ENCODE peak calls at places on chromosome 9, in six cellular contexts. R is H9, A is IMR-90, P is neuronal stem cell, U is H1, I is mesenchymal stem cell. O is an unnamed sample.

GRCh38 chr9:70133253-70134208 is 89.9 kb downstream of the MAMDC2 start:
- DNase-seq in R (no peak), A (no peak), P (no peak), U (no peak), I (no peak), O (no peak)

GRCh38 chr9:134592018-134592818 is 49.4 kb upstream of the COL5A1 start:
- DNase-seq in R (no peak), A (peak), P (no peak), U (no peak), I (peak), O (no peak)

GRCh38 chr9:105333811-105334210 is 89.4 kb downstream of the SLC44A1 start:
- DNase-seq in R (no peak), A (no peak), P (no peak), U (no peak), I (no peak), O (no peak)

GRCh38 chr9:109182940-109183798 is 16.1 kb upstream of the FRRS1L start:
- DNase-seq in R (peak), A (peak), P (no peak), U (peak), I (peak), O (peak)

GRCh38 chr9:131810351-131811170 is 70.7 kb upstream of the RAPGEF1 start:
- DNase-seq in R (no peak), A (no peak), P (no peak), U (no peak), I (no peak), O (no peak)

GRCh38 chr9:84266087-84266561 is 74.4 kb downstream of the SLC28A3 start:
- DNase-seq in R (peak), A (no peak), P (no peak), U (no peak), I (no peak), O (no peak)

GRCh38 chr9:33161011-33161588 is 6.0 kb downstream of the B4GALT1 start:
- DNase-seq in R (no peak), A (peak), P (peak), U (no peak), I (peak), O (peak)

GRCh38 chr9:134067904-134068741 is at the start of gene BRD3:
- DNase-seq in R (peak), A (peak), P (peak), U (peak), I (peak), O (peak)

GRCh38 chr9:8804618-8805017 is 1005.0 kb upstream of the DMAC1 start:
- DNase-seq in R (no peak), A (no peak), P (no peak), U (no peak), I (no peak), O (no peak)

GRCh38 chr9:8468048-8468600 is 668.5 kb upstream of the DMAC1 start:
- DNase-seq in R (no peak), A (no peak), P (no peak), U (no peak), I (no peak), O (no peak)

GRCh38 chr9:95509851-95510529 is 6.8 kb downstream of the PTCH1 start:
- DNase-seq in R (no peak), A (no peak), P (no peak), U (no peak), I (no peak), O (peak)

GRCh38 chr9:34127035-34127948 is 794 bp upstream of the DCAF12 start:
- DNase-seq in R (no peak), A (no peak), P (no peak), U (no peak), I (no peak), O (peak)

GRCh38 chr9:35116539-35116897 is 856 bp upstream of the ATOSB start:
- DNase-seq in R (no peak), A (no peak), P (peak), U (no peak), I (no peak), O (no peak)

GRCh38 chr9:88477300-88477751 is 57.7 kb upstream of the NXNL2 start:
- DNase-seq in R (no peak), A (peak), P (no peak), U (no peak), I (peak), O (peak)

GRCh38 chr9:8855046-8855445 is 1055.5 kb upstream of the DMAC1 start:
- DNase-seq in R (no peak), A (no peak), P (no peak), U (no peak), I (peak), O (no peak)

GRCh38 chr9:83166369-83166768 is 103.4 kb upstream of the RASEF start:
- DNase-seq in R (no peak), A (no peak), P (no peak), U (no peak), I (no peak), O (no peak)

GRCh38 chr9:96033896-96034295 is 158.4 kb downstream of the ERCC6L2 start:
- DNase-seq in R (no peak), A (no peak), P (no peak), U (no peak), I (no peak), O (no peak)

GRCh38 chr9:22650145-22650544 is 203.5 kb downstream of the DMRTA1 start:
- DNase-seq in R (no peak), A (no peak), P (no peak), U (no peak), I (no peak), O (no peak)

GRCh38 chr9:108057421-108058136 is 568.0 kb upstream of the KLF4 start:
- DNase-seq in R (no peak), A (peak), P (no peak), U (no peak), I (peak), O (peak)

GRCh38 chr9:111961011-111961410 is 64.4 kb downstream of the UGCG start:
- DNase-seq in R (no peak), A (peak), P (no peak), U (no peak), I (no peak), O (no peak)

GRCh38 chr9:108254236-108254635 is 601.5 kb downstream of the ACTL7B start:
- DNase-seq in R (no peak), A (peak), P (no peak), U (no peak), I (no peak), O (no peak)

GRCh38 chr9:98229620-98230019 is 25.8 kb downstream of the TBC1D2 start:
- DNase-seq in R (no peak), A (no peak), P (no peak), U (no peak), I (no peak), O (peak)

GRCh38 chr9:87556039-87556438 is 58.4 kb downstream of the DAPK1 start:
- DNase-seq in R (no peak), A (no peak), P (no peak), U (no peak), I (no peak), O (no peak)

GRCh38 chr9:104850771-104851170 is 77.2 kb downstream of the ABCA1 start:
- DNase-seq in R (no peak), A (peak), P (no peak), U (no peak), I (no peak), O (no peak)

GRCh38 chr9:28342815-28343338 is 769.6 kb upstream of the C9orf72 start:
- DNase-seq in R (no peak), A (no peak), P (no peak), U (no peak), I (no peak), O (peak)

GRCh38 chr9:108665856-108666784 is 189.7 kb downstream of the ACTL7B start:
- DNase-seq in R (no peak), A (peak), P (no peak), U (no peak), I (no peak), O (peak)

GRCh38 chr9:93189369-93190132 is 5.6 kb downstream of the WNK2 start:
- DNase-seq in R (no peak), A (no peak), P (no peak), U (no peak), I (no peak), O (no peak)

GRCh38 chr9:125343518-125344284 is 82.1 kb downstream of the GAPVD1 start:
- DNase-seq in R (peak), A (peak), P (peak), U (no peak), I (peak), O (no peak)

GRCh38 chr9:116152390-116152789 is 1.2 kb upstream of the PAPPA start:
- DNase-seq in R (no peak), A (peak), P (no peak), U (no peak), I (no peak), O (no peak)

GRCh38 chr9:73137286-73137899 is 14.3 kb upstream of the ANXA1 start:
- DNase-seq in R (no peak), A (no peak), P (no peak), U (no peak), I (no peak), O (no peak)

GRCh38 chr9:1647776-1648175 is 367.4 kb upstream of the SMARCA2 start:
- DNase-seq in R (no peak), A (no peak), P (no peak), U (no peak), I (no peak), O (peak)

GRCh38 chr9:27473135-27473534 is 51.0 kb upstream of the IFNK start:
- DNase-seq in R (no peak), A (no peak), P (no peak), U (no peak), I (peak), O (no peak)

GRCh38 chr9:120603010-120603409 is 23.0 kb upstream of the CDK5RAP2 start:
- DNase-seq in R (no peak), A (no peak), P (no peak), U (no peak), I (no peak), O (no peak)
- H4K8ac ChIP-seq in R (no peak), A (no peak), P (no peak), U (no peak), I (no peak), O (no peak)

GRCh38 chr9:110777843-110778215 is 109.2 kb downstream of the MUSK start:
- DNase-seq in R (no peak), A (no peak), P (no peak), U (no peak), I (peak), O (no peak)
- H2AFZ ChIP-seq in R (no peak), A (no peak), P (peak), U (no peak), I (no peak), O (no peak)

DNA sequence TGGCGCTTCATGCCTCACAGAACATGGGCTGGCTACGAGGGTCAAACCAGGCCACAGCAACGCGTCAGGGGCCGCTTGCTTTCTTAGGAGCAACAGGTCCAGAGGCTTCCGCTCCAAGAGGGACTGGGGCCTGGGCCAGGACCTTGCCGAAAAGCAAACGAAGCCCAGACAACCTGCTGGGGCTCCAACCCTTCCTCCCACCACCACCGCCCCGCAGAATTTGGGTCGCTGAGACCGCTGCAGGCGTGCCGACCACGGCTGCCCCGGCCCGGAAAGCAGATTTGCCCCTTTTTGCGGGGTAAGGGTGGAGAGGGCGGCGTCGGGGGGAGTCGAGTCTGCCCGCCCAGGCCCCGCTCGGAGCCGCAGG is 9.9 kb upstream of the GRIN1 start:
- DNase-seq in R (no peak), A (peak), P (no peak), U (no peak), I (peak), O (no peak)
- H4K8ac ChIP-seq in R (no peak), A (peak), P (peak), U (peak), I (peak), O (peak)

DNA sequence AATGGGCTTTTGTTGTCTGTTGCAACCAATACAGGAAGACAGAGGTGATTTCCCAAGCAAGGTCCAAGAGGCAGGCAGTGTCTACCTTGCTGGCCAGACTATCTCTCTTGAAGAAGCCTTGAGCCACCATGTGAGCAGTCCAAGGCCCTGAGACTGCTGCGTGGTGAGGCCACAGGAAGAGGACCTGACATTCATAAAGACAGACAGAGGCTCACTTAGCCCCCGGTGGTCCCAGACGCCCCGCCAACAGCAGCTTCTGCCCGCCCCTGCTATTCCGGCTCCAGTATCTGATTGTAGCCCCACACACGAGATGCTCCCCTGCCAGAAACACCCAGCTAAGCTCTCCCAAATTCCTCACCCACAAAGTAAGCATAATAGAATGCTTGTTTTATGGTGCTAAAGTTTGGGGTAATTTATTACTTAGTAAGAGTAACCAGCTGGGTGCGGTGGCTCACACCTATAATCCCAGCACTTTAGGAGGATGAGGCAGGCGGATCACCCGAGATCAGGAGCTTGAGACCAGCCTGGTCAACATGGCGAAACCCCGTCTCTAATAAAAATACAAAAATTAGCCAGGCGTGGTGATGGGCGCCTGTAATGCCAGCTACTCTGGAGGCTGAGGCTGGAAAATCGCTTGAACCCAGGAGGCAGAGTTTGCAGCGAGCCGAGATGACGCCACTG is 22.8 kb upstream of the FUBP3 start:
- DNase-seq in R (no peak), A (no peak), P (no peak), U (no peak), I (no peak), O (no peak)
- H2AFZ ChIP-seq in R (no peak), A (no peak), P (no peak), U (peak), I (no peak), O (no peak)

GRCh38 chr9:14723301-14723700 is 768 bp upstream of the CER1 start:
- DNase-seq in R (no peak), A (no peak), P (no peak), U (no peak), I (no peak), O (no peak)

GRCh38 chr9:14719231-14719923 is 3.2 kb downstream of the CER1 start:
- DNase-seq in R (no peak), A (no peak), P (no peak), U (no peak), I (no peak), O (no peak)

GRCh38 chr9:14722391-14723035 is at the start of gene CER1:
- DNase-seq in R (peak), A (no peak), P (peak), U (peak), I (no peak), O (no peak)
- H4K8ac ChIP-seq in R (no peak), A (no peak), P (no peak), U (no peak), I (no peak), O (no peak)

GRCh38 chr9:10855847-10856246 is 243.0 kb upstream of the PTPRD start:
- DNase-seq in R (no peak), A (no peak), P (peak), U (no peak), I (peak), O (no peak)
- H2AFZ ChIP-seq in R (no peak), A (no peak), P (no peak), U (no peak), I (no peak), O (no peak)